ENCODE peak calls at places on chromosomes 4 and X, in four cellular contexts. M, E, H and C are unnamed samples.

GRCh38 chr4:142218726-142219125 is 582.3 kb downstream of the IL15 start:
- DNase-seq in M (no peak), E (no peak), H (no peak), C (no peak)

GRCh38 chrX:109672239-109672638 is 47.3 kb upstream of the KCNE5 start:
- DNase-seq in M (no peak), E (no peak), H (no peak), C (no peak)

GRCh38 chr4:184922301-184922700 is 96.0 kb upstream of the HELT start:
- DNase-seq in M (no peak), E (no peak), H (no peak), C (no peak)

GRCh38 chr4:70637239-70637920 is 8.8 kb downstream of the ENAM start:
- DNase-seq in M (no peak), E (peak; percentile 30), H (no peak), C (no peak)

GRCh38 chr4:158835456-158836369 is 66.9 kb downstream of the FNIP2 start:
- DNase-seq in M (no peak), E (no peak), H (no peak), C (no peak)

GRCh38 chrX:108439434-108439883 is at the start of gene COL4A5:
- DNase-seq in M (peak; percentile 85), E (peak; percentile 72), H (peak; percentile 90), C (peak; percentile 69)

GRCh38 chr4:98046665-98047064 is 96.6 kb downstream of the STPG2 start:
- DNase-seq in M (peak; percentile 74), E (no peak), H (peak; percentile 4), C (no peak)

GRCh38 chrX:28851871-28852270 is 264.6 kb downstream of the IL1RAPL1 start:
- DNase-seq in M (no peak), E (peak; percentile 18), H (no peak), C (no peak)

GRCh38 chr4:109559625-109559982 is 442 bp upstream of the MCUB start:
- DNase-seq in M (peak; percentile 75), E (no peak), H (no peak), C (no peak)

GRCh38 chr4:146945556-146946374 is at the start of gene TTC29:
- DNase-seq in M (peak; percentile 99), E (peak; percentile 96), H (peak; percentile 78), C (peak; percentile 95)

GRCh38 chr4:40099010-40099409 is 42.4 kb downstream of the N4BP2 start:
- DNase-seq in M (no peak), E (no peak), H (no peak), C (no peak)

GRCh38 chr4:65917486-65917885 is 247.2 kb upstream of the EPHA5 start:
- DNase-seq in M (no peak), E (no peak), H (peak; percentile 56), C (no peak)

GRCh38 chr4:17315459-17315858 is 196.4 kb downstream of the QDPR start:
- DNase-seq in M (no peak), E (no peak), H (no peak), C (no peak)

GRCh38 chr4:128524311-128524710 is 236.7 kb upstream of the PGRMC2 start:
- DNase-seq in M (no peak), E (peak; percentile 39), H (peak; percentile 84), C (no peak)

GRCh38 chr4:43330288-43330687 is 437.8 kb downstream of the GRXCR1 start:
- DNase-seq in M (no peak), E (no peak), H (peak; percentile 88), C (no peak)

GRCh38 chrX:73647632-73648322 is 84.8 kb downstream of the CHIC1 start:
- DNase-seq in M (no peak), E (no peak), H (no peak), C (no peak)

GRCh38 chr4:892780-893179 is 39.3 kb downstream of the GAK start:
- DNase-seq in M (no peak), E (no peak), H (no peak), C (no peak)

GRCh38 chr4:39046243-39046642 is 14.0 kb upstream of the TMEM156 start:
- DNase-seq in M (no peak), E (no peak), H (peak; percentile 74), C (no peak)

GRCh38 chr4:184265566-184266351 is 48.1 kb upstream of the ENPP6 start:
- DNase-seq in M (no peak), E (no peak), H (peak; percentile 49), C (peak; percentile 86)

GRCh38 chr4:52059372-52059771 is 8.3 kb downstream of the SPATA18 start:
- DNase-seq in M (no peak), E (no peak), H (peak; percentile 93), C (no peak)

GRCh38 chr4:94577136-94577535 is 125.4 kb downstream of the PDLIM5 start:
- DNase-seq in M (peak; percentile 78), E (peak; percentile 18), H (no peak), C (no peak)

GRCh38 chr4:121758896-121759568 is 5.9 kb downstream of the SMIM43 start:
- DNase-seq in M (no peak), E (no peak), H (peak; percentile 32), C (no peak)

GRCh38 chr4:87506974-87507701 is 22.0 kb downstream of the SPARCL1 start:
- DNase-seq in M (no peak), E (no peak), H (no peak), C (no peak)

GRCh38 chr4:108484187-108484586 is 136.2 kb upstream of the RPL34 start:
- DNase-seq in M (no peak), E (no peak), H (no peak), C (no peak)

GRCh38 chrX:40644821-40645358 is 2.5 kb downstream of the CXorf38 start:
- DNase-seq in M (no peak), E (peak; percentile 38), H (peak; percentile 72), C (peak; percentile 45)

GRCh38 chr4:87839309-87839946 is 6.7 kb downstream of the MEPE start:
- DNase-seq in M (peak; percentile 73), E (peak; percentile 61), H (peak; percentile 45), C (peak; percentile 29)

GRCh38 chr4:148116264-148116663 is 325.9 kb downstream of the NR3C2 start:
- DNase-seq in M (no peak), E (peak; percentile 74), H (peak; percentile 37), C (no peak)

GRCh38 chr4:147776600-147777175 is 44.8 kb downstream of the ARHGAP10 start:
- DNase-seq in M (no peak), E (no peak), H (no peak), C (no peak)

GRCh38 chrX:148808825-148809224 is 308.4 kb downstream of the AFF2 start:
- DNase-seq in M (peak; percentile 15), E (no peak), H (no peak), C (no peak)

GRCh38 chr4:157664726-157665125 is 444.2 kb downstream of the GRIA2 start:
- DNase-seq in M (no peak), E (no peak), H (peak; percentile 70), C (no peak)

GRCh38 chr4:53494851-53495250 is 96.4 kb downstream of the LNX1 start:
- DNase-seq in M (no peak), E (no peak), H (peak; percentile 30), C (no peak)

GRCh38 chr4:38318737-38319455 is 345.1 kb upstream of the KLF3 start:
- DNase-seq in M (peak; percentile 95), E (peak; percentile 95), H (peak; percentile 91), C (peak; percentile 91)

GRCh38 chr4:186285147-186285546 is 19.2 kb downstream of the F11 start:
- DNase-seq in M (no peak), E (no peak), H (no peak), C (no peak)

GRCh38 chr4:26273308-26273980 is 47.4 kb upstream of the RBPJ start:
- DNase-seq in M (peak; percentile 25), E (peak; percentile 41), H (no peak), C (no peak)

GRCh38 chr4:41204400-41204978 is 9.9 kb downstream of the APBB2 start:
- DNase-seq in M (no peak), E (no peak), H (peak; percentile 68), C (no peak)

GRCh38 chr4:154574311-154574710 is 11.5 kb downstream of the FGB start:
- DNase-seq in M (no peak), E (no peak), H (no peak), C (no peak)
- H3K4me3 ChIP-seq in M (no peak overlapping the region), E (no peak overlapping the region), H (no peak overlapping the region), C (no peak overlapping the region)

GRCh38 chrX:31679861-31680260 is 608.0 kb upstream of the FTHL17 start:
- DNase-seq in M (no peak), E (no peak), H (no peak), C (no peak)
- H3K9me2 ChIP-seq in M (no peaks in the 10 kb centered on the region), E (no peaks in the 10 kb centered on the region), H (no peaks in the 10 kb centered on the region), C (no peaks in the 10 kb centered on the region)

DNA sequence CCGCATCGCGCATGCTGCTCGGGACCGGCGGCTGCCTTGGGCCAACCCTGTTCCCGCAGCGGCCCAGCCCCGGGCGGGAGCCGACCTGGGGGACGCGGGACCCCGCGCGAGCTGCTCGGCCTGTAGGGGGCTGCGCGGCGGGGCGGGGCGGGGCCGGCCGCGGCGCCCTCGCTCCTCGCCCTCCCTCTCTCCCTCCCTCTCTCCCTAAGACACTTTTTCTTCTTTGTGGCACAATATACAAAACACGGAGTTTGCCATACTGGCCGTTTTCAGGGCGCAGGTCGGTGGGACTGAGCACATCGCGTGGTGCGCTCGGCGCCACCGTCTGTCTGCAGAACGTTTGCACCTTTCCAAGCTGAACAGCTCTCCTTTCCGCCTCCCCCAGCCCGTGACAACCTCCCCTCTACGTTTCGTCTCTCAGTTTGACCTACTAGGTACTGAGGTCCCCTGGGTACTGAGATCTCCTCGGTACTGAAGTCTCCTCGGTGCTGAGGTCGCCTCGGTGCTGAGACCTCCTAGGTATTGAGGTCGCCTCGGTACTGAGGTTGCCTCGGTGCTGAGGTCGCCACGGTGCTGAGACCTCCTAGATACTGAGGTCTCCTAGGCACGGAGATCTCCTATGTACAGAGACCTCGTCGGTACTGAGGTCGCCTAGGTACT is 261.1 kb upstream of the PLCXD1 start:
- DNase-seq in M (peak; percentile 33), E (peak; percentile 26), H (peak; percentile 0), C (no peak)
- H3K4me3 ChIP-seq in M (peak overlapping the region; percentile 45), E (no peak overlapping the region), H (peak overlapping the region; percentile 30), C (no peak overlapping the region)

GRCh38 chr4:140046573-140046972 is 107.4 kb downstream of the MAML3 start:
- DNase-seq in M (peak; percentile 79), E (no peak), H (peak; percentile 10), C (no peak)

GRCh38 chr4:140044314-140044991 is 109.5 kb downstream of the MAML3 start:
- DNase-seq in M (no peak), E (no peak), H (no peak), C (no peak)

GRCh38 chr4:140046037-140046436 is 107.9 kb downstream of the MAML3 start:
- DNase-seq in M (no peak), E (no peak), H (no peak), C (no peak)

GRCh38 chr4:140047017-140047640 is 106.9 kb downstream of the MAML3 start:
- DNase-seq in M (peak; percentile 51), E (no peak), H (peak; percentile 67), C (no peak)

GRCh38 chr4:140042634-140043033 is 111.3 kb downstream of the MAML3 start:
- DNase-seq in M (no peak), E (no peak), H (no peak), C (no peak)
- H3K9me2 ChIP-seq in M (no peaks in the 10 kb centered on the region), E (no peaks in the 10 kb centered on the region), H (no peaks in the 10 kb centered on the region), C (no peaks in the 10 kb centered on the region)

DNA sequence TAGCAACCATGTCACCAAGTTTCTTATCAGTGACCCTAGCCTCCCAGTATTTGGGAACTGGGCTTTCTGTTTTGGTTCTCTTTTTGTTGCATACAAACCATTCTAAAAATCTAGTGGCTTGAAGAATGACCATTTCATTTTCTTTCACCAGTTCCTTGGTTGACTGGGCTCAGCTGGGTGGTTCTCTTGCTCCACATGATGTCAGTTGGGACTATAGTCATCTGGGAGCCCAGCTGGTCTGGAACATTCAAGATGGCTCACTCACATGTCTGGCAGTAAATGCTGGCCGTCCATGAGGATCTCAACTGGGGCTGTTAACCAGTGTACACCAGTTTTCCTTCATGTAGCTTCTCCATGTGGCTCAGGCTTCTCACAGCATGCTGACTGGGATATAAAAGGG is 27.6 kb upstream of the MBTPS2 start:
- DNase-seq in M (no peak), E (no peak), H (no peak), C (no peak)
- H3K4me3 ChIP-seq in M (no peak overlapping the region), E (no peak overlapping the region), H (no peak overlapping the region), C (no peak overlapping the region)

GRCh38 chr4:5563856-5564255 is 144.5 kb downstream of the EVC2 start:
- DNase-seq in M (no peak), E (no peak), H (no peak), C (no peak)
- H3K9me2 ChIP-seq in M (no peaks in the 10 kb centered on the region), E (no peaks in the 10 kb centered on the region), H (no peaks in the 10 kb centered on the region), C (no peaks in the 10 kb centered on the region)